ENCODE peak calls at places on chromosomes 5 and 9, in eight cellular contexts. C, J, S, M, N, Y, P and W are unnamed samples.

GRCh38 chr5:10628601-10629000 is 64.7 kb downstream of the ANKRD33B start:
- DNase-seq in C (no peak), N (no peak), J (no peak), Y (peak; percentile 41), P (no peak), S (no peak), M (no peak), W (no peak)

GRCh38 chr5:126534543-126534942 is 60.5 kb downstream of the ALDH7A1 start:
- DNase-seq in Y (no peak), M (no peak), J (no peak), N (no peak), S (no peak), C (no peak), P (no peak), W (no peak)

GRCh38 chr5:9498541-9499497 is 47.1 kb downstream of the SEMA5A start:
- DNase-seq in P (no peak), M (no peak), J (no peak), N (no peak), Y (peak; percentile 53), C (no peak), S (no peak), W (no peak)

GRCh38 chr5:66960373-66961137 is 236.0 kb downstream of the CD180 start:
- DNase-seq in J (no peak), P (no peak), M (no peak), C (no peak), S (no peak), N (peak; percentile 49), Y (peak; percentile 48), W (peak; percentile 22)

GRCh38 chr5:79850316-79850822 is 140.7 kb downstream of the MTX3 start:
- DNase-seq in J (no peak), S (peak; percentile 54), M (peak; percentile 85), N (no peak), C (no peak), P (no peak), Y (no peak), W (no peak)

GRCh38 chr9:89505795-89506385 is 8.0 kb upstream of the SEMA4D start:
- DNase-seq in J (no peak), N (peak; percentile 84), S (no peak), P (peak; percentile 25), C (peak; percentile 43), M (no peak), Y (no peak), W (peak; percentile 87)

GRCh38 chr5:176737746-176738699 is 72.3 kb upstream of the UNC5A start:
- DNase-seq in Y (peak; percentile 14), S (peak; percentile 53), J (no peak), M (peak; percentile 2), N (no peak), C (no peak), P (no peak), W (no peak)

GRCh38 chr9:99368341-99369326 is 146.6 kb downstream of the SEC61B start:
- DNase-seq in J (no peak), P (peak; percentile 48), N (peak; percentile 60), S (no peak), M (peak; percentile 49), Y (no peak), C (peak; percentile 58), W (peak; percentile 57)

GRCh38 chr5:137462816-137463520 is 36.2 kb downstream of the SPOCK1 start:
- DNase-seq in P (no peak), C (no peak), M (no peak), N (no peak), J (no peak), Y (no peak), S (no peak), W (no peak)

GRCh38 chr5:139272471-139273321 is 20.8 kb upstream of the MATR3 start:
- DNase-seq in J (no peak), Y (peak; percentile 77), N (no peak), P (no peak), M (no peak), S (no peak), C (no peak), W (no peak)

GRCh38 chr5:61673007-61673735 is 341.1 kb downstream of the ZSWIM6 start:
- DNase-seq in S (no peak), C (no peak), Y (peak; percentile 80), P (peak; percentile 28), M (no peak), N (peak; percentile 43), J (no peak), W (no peak)

GRCh38 chr5:136013559-136013958 is 15.2 kb upstream of the TGFBI start:
- DNase-seq in M (no peak), N (no peak), S (no peak), P (no peak), Y (no peak), C (no peak), J (no peak), W (no peak)

GRCh38 chr5:136016945-136017530 is 11.8 kb upstream of the TGFBI start:
- DNase-seq in N (peak; percentile 60), S (no peak), P (peak; percentile 45), M (no peak), J (peak; percentile 73), Y (no peak), C (no peak), W (no peak)

GRCh38 chr5:136014976-136015375 is 13.8 kb upstream of the TGFBI start:
- DNase-seq in C (no peak), J (no peak), Y (no peak), M (no peak), S (no peak), N (no peak), P (no peak), W (no peak)

GRCh38 chr5:136014049-136014516 is 14.7 kb upstream of the TGFBI start:
- DNase-seq in C (no peak), S (no peak), Y (no peak), P (no peak), N (no peak), M (no peak), J (no peak), W (peak; percentile 55)

DNA sequence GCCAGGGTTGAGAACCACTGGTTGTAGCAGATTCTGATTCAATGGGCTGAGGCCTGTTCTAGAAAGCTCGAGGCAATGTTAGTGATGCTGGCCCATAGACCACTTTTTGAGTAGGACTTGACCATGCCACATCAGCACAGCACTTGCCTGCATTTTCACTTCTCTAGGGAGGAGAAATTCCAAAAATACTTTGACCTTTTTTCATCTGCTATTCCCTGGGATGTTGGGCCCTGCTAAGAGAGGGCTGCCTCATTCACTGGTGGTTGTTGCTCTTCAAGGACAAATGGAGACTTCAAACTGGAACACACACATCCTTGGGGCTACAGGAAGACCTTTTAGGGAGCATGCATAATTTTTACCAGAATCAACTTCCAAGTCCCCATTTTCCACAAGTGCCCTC is 12.8 kb upstream of the TGFBI start:
- DNase-seq in M (no peak), C (no peak), P (no peak), J (no peak), N (no peak), S (no peak), Y (no peak), W (no peak)
- H3K27ac ChIP-seq in M (no peak overlapping the region), C (no peak overlapping the region), P (no peak overlapping the region), J (peak overlapping the region; percentile 97), N (no peak overlapping the region), S (no peak overlapping the region), Y (no peak overlapping the region), W (no peak overlapping the region)

GRCh38 chr5:75236322-75237316 is at the start of gene ANKRD31:
- DNase-seq in S (peak; percentile 89), C (peak; percentile 90), N (peak; percentile 88), J (peak; percentile 79), M (peak; percentile 86), P (peak; percentile 71), Y (peak; percentile 94), W (peak; percentile 90)
- TF ChIP-seq POLR2A in S (peak; percentile 46), C (no peak), N (peak; percentile 66), J (peak; percentile 71), M (peak; percentile 67), P (peak; percentile 38), Y (peak; percentile 41), W (peak; percentile 32)

GRCh38 chr9:91151741-91152095 is 210.0 kb downstream of the AUH start:
- DNase-seq in M (no peak), N (no peak), P (no peak), J (no peak), C (no peak), S (no peak), Y (no peak), W (no peak)

GRCh38 chr9:91150273-91151013 is 211.3 kb downstream of the AUH start:
- DNase-seq in Y (no peak), N (no peak), C (no peak), P (no peak), J (no peak), M (no peak), S (no peak), W (no peak)

GRCh38 chr9:91148306-91148705 is 213.4 kb downstream of the AUH start:
- DNase-seq in M (no peak), N (no peak), Y (no peak), C (no peak), J (no peak), S (no peak), P (no peak), W (no peak)

GRCh38 chr9:91154686-91155085 is 207.0 kb downstream of the AUH start:
- DNase-seq in S (no peak), C (no peak), P (no peak), M (no peak), N (no peak), Y (no peak), J (no peak), W (no peak)

GRCh38 chr9:91151014-91151740 is 210.5 kb downstream of the AUH start:
- DNase-seq in N (no peak), S (no peak), P (no peak), Y (peak; percentile 75), C (no peak), J (no peak), M (no peak), W (peak; percentile 42)
- H3K4me3 ChIP-seq in N (no peak overlapping the region), S (no peak overlapping the region), P (no peak overlapping the region), Y (no peak overlapping the region), C (no peak overlapping the region), J (no peak overlapping the region), M (no peak overlapping the region), W (no peak overlapping the region)

GRCh38 chr5:127910307-127910956 is 173.1 kb upstream of the SLC12A2 start:
- DNase-seq in N (no peak), J (no peak), Y (no peak), C (no peak), M (no peak), S (no peak), P (peak; percentile 48), W (no peak)

GRCh38 chr5:127907907-127908306 is 175.7 kb upstream of the SLC12A2 start:
- DNase-seq in M (no peak), J (no peak), Y (no peak), P (no peak), C (no peak), N (no peak), S (no peak), W (no peak)

GRCh38 chr5:127911619-127912018 is 171.9 kb upstream of the SLC12A2 start:
- DNase-seq in N (no peak), J (no peak), Y (no peak), C (no peak), S (no peak), P (no peak), M (no peak), W (no peak)

GRCh38 chr5:127909078-127909477 is 174.5 kb upstream of the SLC12A2 start:
- DNase-seq in Y (peak; percentile 50), C (no peak), S (no peak), J (peak; percentile 39), P (peak; percentile 68), N (peak; percentile 13), M (no peak), W (peak; percentile 22)

DNA sequence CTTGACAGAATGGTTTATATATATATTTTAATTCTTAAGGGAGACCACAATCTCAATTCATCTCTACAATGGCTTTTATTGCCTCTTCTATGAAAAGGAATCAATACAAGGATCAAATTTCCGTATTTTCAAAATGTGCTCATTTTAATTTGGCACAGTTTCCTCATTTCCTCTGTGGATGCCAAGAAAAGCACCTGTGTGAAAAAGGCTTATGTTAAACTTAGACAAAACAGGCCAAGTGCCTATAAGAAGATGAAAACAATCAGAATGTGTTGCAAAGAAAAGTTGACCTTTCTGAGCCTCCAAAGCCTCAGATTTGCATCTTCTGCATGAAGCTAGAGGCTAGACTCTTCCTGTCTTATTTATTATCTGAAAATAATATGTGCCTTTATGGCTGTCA is 173.7 kb upstream of the SLC12A2 start:
- DNase-seq in Y (no peak), S (no peak), J (no peak), C (no peak), P (peak; percentile 78), N (no peak), M (no peak), W (no peak)
- H3K27ac ChIP-seq in Y (no peak overlapping the region), S (no peak overlapping the region), J (no peak overlapping the region), C (no peak overlapping the region), P (no peak overlapping the region), N (no peak overlapping the region), M (no peak overlapping the region), W (no peak overlapping the region)